ENCODE peak calls at places on chromosomes 5 and 9, in five cellular contexts. Y, Z, M, H and V are unnamed samples.

GRCh38 chr5:34762321-34762871 is 76.6 kb upstream of the TTC23L start:
- DNase-seq in H (no peak), Z (no peak), Y (no peak), M (peak; percentile 59), V (no peak)

GRCh38 chr9:83979812-83980394 is at the start of gene HNRNPK:
- DNase-seq in Y (peak; percentile 99), Z (peak; percentile 99), M (peak; percentile 99), H (peak; percentile 98), V (peak; percentile 99)

GRCh38 chr9:72485821-72486605 is 35.4 kb upstream of the TMC1 start:
- DNase-seq in H (no peak), Y (no peak), Z (no peak), M (no peak), V (peak; percentile 11)

GRCh38 chr5:126855266-126855665 is 78.3 kb downstream of the LMNB1 start:
- DNase-seq in Y (no peak), Z (no peak), H (no peak), M (no peak), V (no peak)

GRCh38 chr5:129904102-129904666 is at the start of gene CHSY3:
- DNase-seq in M (peak; percentile 89), Z (peak; percentile 2), H (peak; percentile 47), Y (peak; percentile 91), V (peak; percentile 76)

GRCh38 chr9:131228988-131229387 is 47.3 kb downstream of the FAM78A start:
- DNase-seq in H (no peak), Y (no peak), Z (no peak), M (no peak), V (no peak)

GRCh38 chr5:89596821-89597220 is 713.8 kb upstream of the MEF2C start:
- DNase-seq in H (no peak), Z (no peak), M (no peak), Y (no peak), V (no peak)

GRCh38 chr5:133366438-133366837 is 245.9 kb downstream of the FSTL4 start:
- DNase-seq in Z (no peak), Y (no peak), M (no peak), H (no peak), V (no peak)

GRCh38 chr9:93680445-93681315 is 104.3 kb downstream of the PHF2 start:
- DNase-seq in M (no peak), Y (peak; percentile 5), Z (no peak), H (no peak), V (no peak)

GRCh38 chr5:6730407-6730806 is 17.2 kb downstream of the TENT4A start:
- DNase-seq in Z (no peak), Y (no peak), H (no peak), M (no peak), V (no peak)

GRCh38 chr5:154395407-154396106 is 50.2 kb upstream of the SAP30L start:
- DNase-seq in H (peak; percentile 44), M (no peak), Z (no peak), Y (no peak), V (no peak)

GRCh38 chr5:133652951-133653601 is 40.7 kb upstream of the FSTL4 start:
- DNase-seq in H (no peak), Z (no peak), Y (no peak), M (no peak), V (no peak)

GRCh38 chr9:75418518-75418917 is 330.2 kb downstream of the OSTF1 start:
- DNase-seq in Y (no peak), H (no peak), Z (no peak), M (no peak), V (no peak)

GRCh38 chr5:65481171-65481575 is 547 bp downstream of the ADAMTS6 start:
- DNase-seq in M (peak; percentile 22), Y (no peak), Z (no peak), H (no peak), V (no peak)

GRCh38 chr9:34884732-34885131 is 73.4 kb upstream of the PHF24 start:
- DNase-seq in Z (no peak), M (no peak), Y (no peak), H (no peak), V (no peak)

GRCh38 chr9:137268538-137269201 is 8.9 kb upstream of the TOR4A start:
- DNase-seq in H (no peak), Z (no peak), Y (no peak), M (no peak), V (no peak)

GRCh38 chr5:57302164-57302563 is 128.3 kb downstream of the GPBP1 start:
- DNase-seq in H (no peak), Y (no peak), Z (no peak), M (peak; percentile 71), V (no peak)

GRCh38 chr5:14265574-14265973 is 122.4 kb downstream of the TRIO start:
- DNase-seq in Y (no peak), H (no peak), Z (no peak), M (peak; percentile 83), V (no peak)

GRCh38 chr5:66848749-66849641 is 252.8 kb downstream of the MAST4 start:
- DNase-seq in H (no peak), Y (no peak), Z (no peak), M (no peak), V (no peak)

GRCh38 chr5:24789631-24790354 is 145.0 kb upstream of the CDH10 start:
- DNase-seq in Z (no peak), M (no peak), Y (no peak), H (no peak), V (no peak)

GRCh38 chr9:122001491-122002201 is 91.5 kb downstream of the TTLL11 start:
- DNase-seq in Y (no peak), M (no peak), H (no peak), Z (no peak), V (no peak)

GRCh38 chr9:91159664-91160121 is 202.0 kb downstream of the AUH start:
- DNase-seq in H (no peak), Y (no peak), Z (no peak), M (no peak), V (no peak)

GRCh38 chr5:169114466-169114865 is 186.5 kb downstream of the SLIT3 start:
- DNase-seq in Y (no peak), Z (no peak), H (no peak), M (no peak), V (no peak)